ENCODE peak calls at places on chromosome 11, in six cellular contexts. E, C, Q, M, T and D are unnamed samples.

GRCh38 chr11:24086921-24087320 is 409.9 kb upstream of the LUZP2 start:
- DNase-seq in M (no peak), C (no peak), E (no peak), T (no peak), Q (no peak), D (no peak)

GRCh38 chr11:3218483-3219280 is at the start of gene MRGPRG:
- DNase-seq in M (no peak), T (peak), E (no peak), Q (no peak), C (peak), D (no peak)

GRCh38 chr11:68211546-68211945 is 1.6 kb downstream of the KMT5B start:
- DNase-seq in Q (no peak), C (peak), T (no peak), E (no peak), M (peak), D (no peak)

GRCh38 chr11:86473991-86474833 is 99.5 kb downstream of the CCDC81 start:
- DNase-seq in T (no peak), M (no peak), E (no peak), C (no peak), Q (no peak), D (peak)

GRCh38 chr11:94181943-94182342 is 53.3 kb downstream of the PANX1 start:
- DNase-seq in M (no peak), C (no peak), T (no peak), E (no peak), Q (no peak), D (no peak)

GRCh38 chr11:16015736-16016135 is 340.6 kb downstream of the SOX6 start:
- DNase-seq in T (no peak), C (no peak), E (no peak), Q (no peak), M (no peak), D (no peak)

GRCh38 chr11:33830903-33831648 is 56.8 kb upstream of the FBXO3 start:
- DNase-seq in C (no peak), T (no peak), M (no peak), Q (no peak), E (no peak), D (peak)

GRCh38 chr11:26087095-26087935 is 244.6 kb upstream of the ANO3 start:
- DNase-seq in C (no peak), Q (no peak), M (no peak), E (no peak), T (no peak), D (no peak)

GRCh38 chr11:59212744-59213573 is at the start of gene MPEG1:
- DNase-seq in C (no peak), M (no peak), T (no peak), E (no peak), Q (no peak), D (no peak)

GRCh38 chr11:61294717-61295595 is at the start of gene VWCE:
- DNase-seq in M (peak), E (peak), T (peak), Q (no peak), C (peak), D (peak)

GRCh38 chr11:132249256-132249655 is 878.8 kb downstream of the NTM start:
- DNase-seq in T (no peak), Q (no peak), E (no peak), M (no peak), C (no peak), D (no peak)